ENCODE peak calls at places on chromosome 13, in ten cellular contexts. Y is pancreas, D is choroid plexus epithelial cell, V is AG04450, G is adrenal gland, R is cardiac muscle cell, K is mesendoderm, H is suprapubic skin, B is PC-9, X is cardiac fibroblast. O is an unnamed sample.
A peak's percentile ranks its signal among the peaks of the same experiment; 100 is the strongest.

GRCh38 chr13:62337109-62337880 is 921.6 kb upstream of the PCDH20 start:
- DNase-seq in V (no peak), K (peak; percentile 40), B (no peak), R (no peak), Y (no peak), H (no peak), G (no peak), D (peak; percentile 2), X (no peak), O (no peak)

GRCh38 chr13:93338906-93339305 is 112.3 kb downstream of the GPC6 start:
- DNase-seq in K (no peak), G (no peak), R (peak; percentile 36), Y (no peak), D (no peak), V (no peak), X (peak; percentile 2), H (no peak), B (no peak), O (no peak)

GRCh38 chr13:92716749-92717148 is 509.9 kb upstream of the GPC6 start:
- DNase-seq in G (no peak), B (no peak), H (no peak), X (peak; percentile 9), K (peak; percentile 11), D (peak; percentile 42), V (no peak), R (no peak), Y (no peak), O (peak; percentile 8)

GRCh38 chr13:111949311-111949710 is 117.6 kb upstream of the SOX1 start:
- DNase-seq in V (no peak), B (no peak), H (no peak), X (no peak), K (no peak), R (no peak), Y (no peak), G (no peak), D (no peak), O (no peak)

GRCh38 chr13:47934371-47934770 is 66.7 kb downstream of the SUCLA2 start:
- DNase-seq in B (no peak), Y (no peak), R (no peak), D (peak; percentile 18), H (no peak), X (no peak), K (peak; percentile 14), G (no peak), V (no peak), O (peak; percentile 2)

GRCh38 chr13:89925107-89925506 is 1422.4 kb upstream of the MIR17HG start:
- DNase-seq in V (no peak), R (peak; percentile 58), H (no peak), Y (no peak), B (no peak), K (peak; percentile 61), X (peak; percentile 23), G (no peak), D (peak; percentile 78), O (no peak)

GRCh38 chr13:48397744-48398143 is 15.2 kb downstream of the LPAR6 start:
- DNase-seq in R (no peak), B (no peak), V (no peak), K (no peak), H (no peak), X (no peak), Y (no peak), D (no peak), G (no peak), O (peak; percentile 57)

GRCh38 chr13:103299079-103299478 is 232.9 kb upstream of the SLC10A2 start:
- DNase-seq in R (no peak), B (no peak), X (no peak), Y (no peak), V (no peak), G (no peak), H (no peak), K (peak; percentile 70), D (no peak), O (no peak)

GRCh38 chr13:91609353-91609752 is 210.9 kb downstream of the GPC5 start:
- DNase-seq in X (no peak), V (peak; percentile 8), R (no peak), H (no peak), B (no peak), D (peak; percentile 5), G (no peak), K (no peak), Y (no peak), O (no peak)

GRCh38 chr13:94829201-94829600 is 116.9 kb upstream of the SOX21 start:
- DNase-seq in K (no peak), G (no peak), X (no peak), Y (no peak), H (no peak), R (no peak), B (no peak), D (no peak), V (no peak), O (no peak)

GRCh38 chr13:20566424-20566916 is 487 bp upstream of the IFT88 start:
- DNase-seq in X (peak; percentile 80), K (peak; percentile 90), H (no peak), G (no peak), B (no peak), V (peak; percentile 53), Y (no peak), R (no peak), D (no peak), O (peak; percentile 84)

GRCh38 chr13:102470283-102470920 is 68.6 kb upstream of the FGF14 start:
- DNase-seq in B (no peak), K (no peak), V (no peak), H (no peak), R (no peak), G (no peak), D (no peak), X (no peak), Y (no peak), O (no peak)

GRCh38 chr13:97239306-97239705 is 17.2 kb downstream of the MBNL2 start:
- DNase-seq in B (no peak), V (no peak), K (no peak), R (no peak), Y (no peak), H (no peak), X (no peak), G (no peak), D (no peak), O (no peak)

GRCh38 chr13:100619940-100620339 is 31.4 kb upstream of the GGACT start:
- DNase-seq in Y (no peak), B (no peak), V (no peak), D (no peak), R (no peak), X (no peak), H (no peak), G (no peak), K (no peak), O (no peak)
- H3K4me3 ChIP-seq in Y (no peak overlapping the region), B (no peak overlapping the region), V (no peak overlapping the region), D (no peak overlapping the region), R (no peak overlapping the region), X (no peak overlapping the region), H (no peak overlapping the region), G (no peak overlapping the region), K (no peak overlapping the region), O (no peak overlapping the region)

DNA sequence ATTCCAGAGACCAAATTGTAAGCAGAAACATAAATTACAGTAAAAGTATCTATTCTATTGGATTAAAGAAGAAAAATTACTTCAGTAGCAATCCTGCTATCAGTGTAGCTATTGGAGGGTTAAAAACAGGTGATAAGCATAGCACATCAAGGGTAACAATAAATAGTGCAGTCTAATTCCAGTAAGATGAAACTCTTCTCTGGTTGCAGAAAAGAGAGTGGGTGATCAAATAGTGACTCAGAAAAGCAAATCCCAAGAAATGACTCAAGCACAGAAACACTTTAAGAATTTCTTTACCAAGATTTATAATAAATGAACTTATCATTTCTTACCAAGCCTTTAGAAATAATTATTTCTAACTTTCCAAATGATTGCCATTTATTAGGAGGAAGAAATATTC is 135.7 kb downstream of the LMO7 start:
- DNase-seq in R (no peak), K (no peak), G (no peak), X (peak; percentile 84), Y (no peak), D (peak; percentile 88), H (no peak), B (no peak), V (peak; percentile 59), O (peak; percentile 71)
- H3K4me3 ChIP-seq in R (no peak overlapping the region), K (no peak overlapping the region), G (no peak overlapping the region), X (no peak overlapping the region), Y (no peak overlapping the region), D (no peak overlapping the region), H (no peak overlapping the region), B (peak overlapping the region; percentile 26), V (no peak overlapping the region), O (no peak overlapping the region)

GRCh38 chr13:23695711-23696512 is 125.7 kb downstream of the TNFRSF19 start:
- DNase-seq in B (no peak), Y (no peak), K (no peak), H (no peak), G (no peak), D (no peak), X (no peak), V (no peak), R (no peak), O (no peak)

GRCh38 chr13:23695196-23695595 is 125.0 kb downstream of the TNFRSF19 start:
- DNase-seq in R (no peak), K (no peak), V (no peak), H (no peak), B (no peak), X (no peak), D (no peak), Y (no peak), G (no peak), O (no peak)

GRCh38 chr13:23699271-23699670 is 129.1 kb downstream of the TNFRSF19 start:
- DNase-seq in V (no peak), H (no peak), R (no peak), X (no peak), K (no peak), G (no peak), D (peak; percentile 29), B (no peak), Y (no peak), O (no peak)

GRCh38 chr13:23697772-23698313 is 127.6 kb downstream of the TNFRSF19 start:
- DNase-seq in V (no peak), B (no peak), K (no peak), R (no peak), X (no peak), Y (no peak), H (no peak), D (no peak), G (no peak), O (no peak)

GRCh38 chr13:23696610-23697009 is 126.4 kb downstream of the TNFRSF19 start:
- DNase-seq in B (no peak), G (no peak), Y (no peak), X (no peak), R (no peak), K (peak; percentile 58), D (no peak), V (no peak), H (no peak), O (no peak)
- H3K4me3 ChIP-seq in B (no peak overlapping the region), G (no peak overlapping the region), Y (no peak overlapping the region), X (no peak overlapping the region), R (no peak overlapping the region), K (no peak overlapping the region), D (no peak overlapping the region), V (no peak overlapping the region), H (peak overlapping the region; percentile 30), O (no peak overlapping the region)

DNA sequence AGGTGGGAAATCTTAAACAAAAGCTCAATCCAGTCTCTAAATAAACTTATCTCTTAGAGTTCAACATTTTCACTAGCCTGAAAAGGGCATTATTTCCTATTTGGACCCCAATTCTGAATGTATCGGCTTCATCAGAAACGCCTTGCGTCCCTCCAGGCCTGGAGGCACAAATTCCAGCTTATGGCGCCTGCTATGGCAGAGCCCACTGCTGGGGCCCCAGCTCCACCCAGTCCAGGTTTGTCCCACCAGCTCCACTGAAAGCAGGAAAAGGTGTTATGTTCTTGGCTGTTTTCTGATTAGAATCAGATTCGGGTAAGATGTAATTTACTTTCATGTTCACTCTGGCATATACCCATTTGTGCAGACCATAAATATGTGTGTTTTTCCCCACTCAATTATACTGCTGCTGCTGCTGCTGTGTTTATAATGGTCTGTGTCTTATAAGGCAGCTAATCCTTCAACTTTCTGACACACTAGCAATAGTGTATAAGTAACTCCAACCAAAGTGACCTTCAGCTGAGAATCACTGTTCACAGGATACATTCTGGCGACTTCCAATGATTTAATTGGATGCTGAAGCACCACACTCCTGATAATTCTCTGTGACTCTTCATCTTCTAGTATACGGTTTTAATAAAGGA is 6.4 kb downstream of the IRS2 start:
- DNase-seq in B (no peak), V (no peak), K (no peak), G (no peak), X (no peak), D (no peak), Y (no peak), H (no peak), R (no peak), O (no peak)
- H3K4me3 ChIP-seq in B (peak overlapping the region; percentile 87), V (peak overlapping the region; percentile 41), K (no peak overlapping the region), G (peak overlapping the region; percentile 67), X (peak overlapping the region; percentile 57), D (peak overlapping the region; percentile 69), Y (no peak overlapping the region), H (peak overlapping the region; percentile 84), R (no peak overlapping the region), O (peak overlapping the region; percentile 72)